ENCODE peak calls at places on chromosomes 1 and 21, in nine cellular contexts. One of them, this sample, is unnamed.
A peak's percentile ranks its signal among the peaks of the same experiment; 100 is the strongest.

GRCh38 chr1:202567747-202568146 is 142.5 kb downstream of the SYT2 start:
- DNase-seq in body of pancreas: no peak
- DNase-seq in gastrocnemius medialis: no peak
- DNase-seq in H1: peak; percentile 56
- DNase-seq in stomach: no peak
- DNase-seq in tibial nerve: no peak
- DNase-seq in heart left ventricle: no peak
- DNase-seq in NB4: no peak
- DNase-seq in endothelial cell of umbilical vein: peak; percentile 30
- DNase-seq in this sample: no peak

GRCh38 chr1:95353185-95353584 is 119.2 kb downstream of the RWDD3 start:
- DNase-seq in body of pancreas: no peak
- DNase-seq in H1: no peak
- DNase-seq in heart left ventricle: no peak
- DNase-seq in NB4: no peak
- DNase-seq in gastrocnemius medialis: no peak
- DNase-seq in tibial nerve: no peak
- DNase-seq in stomach: no peak
- DNase-seq in endothelial cell of umbilical vein: no peak
- DNase-seq in this sample: no peak

GRCh38 chr1:107449326-107449725 is 308.5 kb downstream of the NTNG1 start:
- DNase-seq in heart left ventricle: no peak
- DNase-seq in NB4: no peak
- DNase-seq in H1: no peak
- DNase-seq in body of pancreas: no peak
- DNase-seq in stomach: no peak
- DNase-seq in tibial nerve: no peak
- DNase-seq in endothelial cell of umbilical vein: no peak
- DNase-seq in gastrocnemius medialis: no peak
- DNase-seq in this sample: no peak

GRCh38 chr1:33424610-33425009 is 6.3 kb downstream of the PHC2 start:
- DNase-seq in gastrocnemius medialis: no peak
- DNase-seq in heart left ventricle: no peak
- DNase-seq in body of pancreas: no peak
- DNase-seq in stomach: no peak
- DNase-seq in tibial nerve: no peak
- DNase-seq in NB4: no peak
- DNase-seq in H1: no peak
- DNase-seq in endothelial cell of umbilical vein: no peak
- DNase-seq in this sample: no peak

GRCh38 chr1:215720121-215720520 is 153.0 kb downstream of the KCTD3 start:
- DNase-seq in stomach: no peak
- DNase-seq in gastrocnemius medialis: no peak
- DNase-seq in H1: no peak
- DNase-seq in body of pancreas: no peak
- DNase-seq in heart left ventricle: no peak
- DNase-seq in tibial nerve: no peak
- DNase-seq in endothelial cell of umbilical vein: no peak
- DNase-seq in NB4: no peak
- DNase-seq in this sample: no peak

GRCh38 chr1:44670751-44671640 is 3.3 kb downstream of the TMEM53 start:
- DNase-seq in body of pancreas: no peak
- DNase-seq in gastrocnemius medialis: no peak
- DNase-seq in endothelial cell of umbilical vein: no peak
- DNase-seq in stomach: no peak
- DNase-seq in NB4: no peak
- DNase-seq in H1: no peak
- DNase-seq in tibial nerve: no peak
- DNase-seq in heart left ventricle: no peak
- DNase-seq in this sample: no peak

GRCh38 chr21:43937051-43937832 is 72.2 kb downstream of the AGPAT3 start:
- DNase-seq in body of pancreas: no peak
- DNase-seq in NB4: no peak
- DNase-seq in gastrocnemius medialis: no peak
- DNase-seq in heart left ventricle: no peak
- DNase-seq in H1: no peak
- DNase-seq in tibial nerve: no peak
- DNase-seq in stomach: no peak
- DNase-seq in endothelial cell of umbilical vein: no peak
- DNase-seq in this sample: no peak

GRCh38 chr1:227900571-227901051 is 47.1 kb downstream of the WNT9A start:
- DNase-seq in H1: no peak
- DNase-seq in heart left ventricle: peak; percentile 4
- DNase-seq in endothelial cell of umbilical vein: no peak
- DNase-seq in tibial nerve: no peak
- DNase-seq in gastrocnemius medialis: no peak
- DNase-seq in NB4: no peak
- DNase-seq in stomach: no peak
- DNase-seq in body of pancreas: no peak
- DNase-seq in this sample: no peak

GRCh38 chr1:221772107-221772506 is 30.2 kb upstream of the DUSP10 start:
- DNase-seq in stomach: no peak
- DNase-seq in endothelial cell of umbilical vein: no peak
- DNase-seq in tibial nerve: no peak
- DNase-seq in gastrocnemius medialis: no peak
- DNase-seq in NB4: no peak
- DNase-seq in heart left ventricle: no peak
- DNase-seq in H1: no peak
- DNase-seq in body of pancreas: no peak
- DNase-seq in this sample: no peak

GRCh38 chr1:108000620-108001105 is 35.7 kb upstream of the VAV3 start:
- DNase-seq in H1: no peak
- DNase-seq in gastrocnemius medialis: no peak
- DNase-seq in tibial nerve: peak; percentile 8
- DNase-seq in heart left ventricle: peak; percentile 79
- DNase-seq in NB4: no peak
- DNase-seq in stomach: peak; percentile 64
- DNase-seq in body of pancreas: peak; percentile 20
- DNase-seq in endothelial cell of umbilical vein: peak; percentile 87
- DNase-seq in this sample: peak; percentile 49

GRCh38 chr1:109573785-109574184 is 25.4 kb downstream of the GNAI3 start:
- DNase-seq in NB4: peak; percentile 9
- DNase-seq in tibial nerve: no peak
- DNase-seq in endothelial cell of umbilical vein: no peak
- DNase-seq in gastrocnemius medialis: no peak
- DNase-seq in body of pancreas: no peak
- DNase-seq in heart left ventricle: no peak
- DNase-seq in H1: no peak
- DNase-seq in stomach: no peak
- DNase-seq in this sample: no peak

GRCh38 chr1:111399792-111400610 is 27.5 kb downstream of the OVGP1 start:
- DNase-seq in stomach: peak; percentile 63
- DNase-seq in NB4: peak; percentile 48
- DNase-seq in tibial nerve: peak; percentile 92
- DNase-seq in gastrocnemius medialis: no peak
- DNase-seq in endothelial cell of umbilical vein: peak; percentile 46
- DNase-seq in body of pancreas: peak; percentile 73
- DNase-seq in heart left ventricle: peak; percentile 29
- DNase-seq in H1: no peak
- DNase-seq in this sample: no peak

GRCh38 chr1:62180649-62181048 is 14.0 kb upstream of the L1TD1 start:
- DNase-seq in endothelial cell of umbilical vein: no peak
- DNase-seq in NB4: no peak
- DNase-seq in body of pancreas: no peak
- DNase-seq in stomach: peak; percentile 36
- DNase-seq in H1: no peak
- DNase-seq in gastrocnemius medialis: no peak
- DNase-seq in tibial nerve: no peak
- DNase-seq in heart left ventricle: no peak
- DNase-seq in this sample: no peak

GRCh38 chr1:97903626-97904025 is 17.2 kb downstream of the DPYD start:
- DNase-seq in gastrocnemius medialis: no peak
- DNase-seq in body of pancreas: no peak
- DNase-seq in endothelial cell of umbilical vein: peak; percentile 70
- DNase-seq in heart left ventricle: no peak
- DNase-seq in stomach: no peak
- DNase-seq in tibial nerve: no peak
- DNase-seq in H1: no peak
- DNase-seq in NB4: no peak
- DNase-seq in this sample: no peak

GRCh38 chr1:97901017-97901658 is 19.7 kb downstream of the DPYD start:
- DNase-seq in heart left ventricle: no peak
- DNase-seq in body of pancreas: no peak
- DNase-seq in H1: no peak
- DNase-seq in endothelial cell of umbilical vein: peak; percentile 86
- DNase-seq in stomach: no peak
- DNase-seq in gastrocnemius medialis: no peak
- DNase-seq in tibial nerve: no peak
- DNase-seq in NB4: peak; percentile 57
- DNase-seq in this sample: no peak

GRCh38 chr1:97905141-97905540 is 15.7 kb downstream of the DPYD start:
- DNase-seq in endothelial cell of umbilical vein: no peak
- DNase-seq in body of pancreas: no peak
- DNase-seq in gastrocnemius medialis: no peak
- DNase-seq in heart left ventricle: no peak
- DNase-seq in tibial nerve: no peak
- DNase-seq in H1: no peak
- DNase-seq in NB4: no peak
- DNase-seq in stomach: no peak
- DNase-seq in this sample: no peak

GRCh38 chr1:97904528-97904927 is 16.3 kb downstream of the DPYD start:
- DNase-seq in heart left ventricle: no peak
- DNase-seq in body of pancreas: no peak
- DNase-seq in gastrocnemius medialis: no peak
- DNase-seq in endothelial cell of umbilical vein: peak; percentile 14
- DNase-seq in stomach: no peak
- DNase-seq in NB4: peak; percentile 65
- DNase-seq in H1: no peak
- DNase-seq in tibial nerve: no peak
- DNase-seq in this sample: no peak

DNA sequence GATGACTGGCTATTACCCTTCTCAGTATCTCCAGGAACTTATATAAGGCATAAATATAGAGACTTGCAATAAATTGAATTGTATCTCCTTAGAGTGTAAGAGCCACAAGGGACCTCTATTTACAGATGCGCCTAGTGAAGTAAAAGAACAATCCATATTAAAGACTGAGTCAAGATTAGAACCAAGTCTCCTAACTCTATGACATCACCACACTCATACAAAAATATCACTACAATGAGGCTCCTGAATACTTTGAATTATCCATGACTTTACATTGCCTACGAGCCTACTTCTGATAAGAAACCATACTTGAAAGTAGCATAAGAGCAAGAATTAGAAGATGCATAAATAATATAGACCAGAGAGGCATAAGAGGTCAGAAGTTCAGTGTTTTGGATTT is 18.8 kb downstream of the DPYD start:
- DNase-seq in gastrocnemius medialis: no peak
- DNase-seq in NB4: no peak
- DNase-seq in tibial nerve: no peak
- DNase-seq in heart left ventricle: no peak
- DNase-seq in H1: no peak
- DNase-seq in body of pancreas: no peak
- DNase-seq in stomach: no peak
- DNase-seq in endothelial cell of umbilical vein: peak; percentile 41
- DNase-seq in this sample: no peak
- TF ChIP-seq POLR2A in gastrocnemius medialis: no peak
- TF ChIP-seq POLR2A in NB4: no peak
- TF ChIP-seq POLR2A in tibial nerve: no peak
- TF ChIP-seq POLR2A in heart left ventricle: no peak
- TF ChIP-seq POLR2A in H1: no peak
- TF ChIP-seq POLR2A in body of pancreas: no peak
- TF ChIP-seq POLR2A in stomach: no peak
- TF ChIP-seq POLR2A in endothelial cell of umbilical vein: no peak
- TF ChIP-seq POLR2A in this sample: no peak

GRCh38 chr1:150926094-150926741 is at the start of gene SETDB1:
- DNase-seq in NB4: peak; percentile 98
- DNase-seq in body of pancreas: peak; percentile 95
- DNase-seq in gastrocnemius medialis: peak; percentile 97
- DNase-seq in heart left ventricle: peak; percentile 96
- DNase-seq in endothelial cell of umbilical vein: peak; percentile 97
- DNase-seq in stomach: peak; percentile 95
- DNase-seq in H1: peak; percentile 96
- DNase-seq in tibial nerve: peak; percentile 93
- DNase-seq in this sample: peak; percentile 95
- TF ChIP-seq CTCF in NB4: no peak
- TF ChIP-seq CTCF in body of pancreas: no peak
- TF ChIP-seq CTCF in gastrocnemius medialis: no peak
- TF ChIP-seq CTCF in heart left ventricle: no peak
- TF ChIP-seq CTCF in endothelial cell of umbilical vein: no peak
- TF ChIP-seq CTCF in stomach: no peak
- TF ChIP-seq CTCF in H1: no peak
- TF ChIP-seq CTCF in tibial nerve: no peak
- TF ChIP-seq CTCF in this sample: no peak

DNA sequence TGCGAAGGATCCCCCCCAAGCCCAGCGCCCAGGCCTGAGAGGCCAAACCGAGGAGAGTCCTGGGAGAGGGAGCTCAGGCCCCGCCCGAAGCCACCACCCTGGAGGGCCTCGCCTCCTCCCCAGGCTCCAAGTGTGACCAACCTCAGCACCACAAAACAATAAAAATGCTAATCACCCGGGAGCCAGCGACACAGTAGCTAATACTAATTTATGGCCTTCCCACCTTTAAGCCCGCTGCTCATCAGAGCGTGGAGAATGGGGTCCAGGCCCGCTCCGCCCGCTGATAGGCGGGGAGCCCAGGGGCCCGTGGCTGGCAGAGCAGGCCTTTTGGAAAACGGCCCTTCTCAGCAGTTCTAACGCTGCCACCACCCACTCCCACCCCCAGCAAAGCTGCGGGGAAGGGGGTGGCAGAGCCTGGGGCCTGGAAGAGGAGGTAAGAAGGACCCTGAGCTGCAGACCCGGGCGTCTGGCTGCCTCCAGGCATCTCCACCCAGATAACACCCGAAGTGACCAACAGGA is 20.4 kb upstream of the TAS1R2 start:
- DNase-seq in heart left ventricle: no peak
- DNase-seq in NB4: no peak
- DNase-seq in body of pancreas: no peak
- DNase-seq in stomach: no peak
- DNase-seq in H1: no peak
- DNase-seq in gastrocnemius medialis: no peak
- DNase-seq in endothelial cell of umbilical vein: no peak
- DNase-seq in tibial nerve: no peak
- DNase-seq in this sample: no peak
- TF ChIP-seq POLR2A in heart left ventricle: no peak
- TF ChIP-seq POLR2A in NB4: no peak
- TF ChIP-seq POLR2A in body of pancreas: no peak
- TF ChIP-seq POLR2A in stomach: no peak
- TF ChIP-seq POLR2A in H1: no peak
- TF ChIP-seq POLR2A in gastrocnemius medialis: no peak
- TF ChIP-seq POLR2A in endothelial cell of umbilical vein: no peak
- TF ChIP-seq POLR2A in tibial nerve: no peak
- TF ChIP-seq POLR2A in this sample: no peak

DNA sequence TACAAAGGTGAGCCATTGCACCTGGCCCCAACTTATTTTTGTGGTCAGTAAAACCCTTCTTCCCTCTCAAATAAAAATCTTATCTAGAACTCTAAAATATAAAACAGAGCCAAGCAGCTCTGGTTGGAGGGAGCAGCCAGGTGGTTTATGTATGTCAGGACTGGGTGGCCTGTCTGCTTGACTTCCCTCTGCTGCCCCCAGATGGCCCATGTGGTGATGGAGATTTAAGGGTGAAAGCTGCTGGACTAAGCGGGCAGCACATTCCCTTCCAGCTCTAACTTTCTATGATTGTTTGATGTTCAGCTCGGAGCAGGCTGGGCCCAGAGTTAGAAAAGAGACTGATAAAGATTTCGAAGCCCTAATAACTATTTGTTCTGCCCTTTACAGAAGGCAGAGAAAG is 11.9 kb upstream of the PAQR6 start:
- DNase-seq in H1: no peak
- DNase-seq in endothelial cell of umbilical vein: no peak
- DNase-seq in NB4: no peak
- DNase-seq in tibial nerve: no peak
- DNase-seq in gastrocnemius medialis: no peak
- DNase-seq in heart left ventricle: no peak
- DNase-seq in stomach: no peak
- DNase-seq in body of pancreas: no peak
- DNase-seq in this sample: no peak
- TF ChIP-seq CTCF in H1: peak; percentile 33
- TF ChIP-seq CTCF in endothelial cell of umbilical vein: peak; percentile 6
- TF ChIP-seq CTCF in NB4: no peak
- TF ChIP-seq CTCF in tibial nerve: no peak
- TF ChIP-seq CTCF in gastrocnemius medialis: no peak
- TF ChIP-seq CTCF in heart left ventricle: no peak
- TF ChIP-seq CTCF in stomach: no peak
- TF ChIP-seq CTCF in body of pancreas: no peak
- TF ChIP-seq CTCF in this sample: no peak

This sample was measured in lower leg skin.